ENCODE peak calls at places on chromosomes 3 and 15, in ten cellular contexts. O, F, W, B, Y, J, H, C, Z and I are unnamed samples.

GRCh38 chr15:41894791-41895463 is 1.1 kb upstream of the SPTBN5 start:
- DNase-seq in O (peak; percentile 20), F (peak; percentile 79), W (peak; percentile 25), B (no peak), Y (peak; percentile 60), J (peak; percentile 87), H (no peak), C (peak; percentile 63), Z (peak; percentile 97), I (peak; percentile 90)

GRCh38 chr15:52018244-52018643 is 775 bp upstream of the MAPK6 start:
- DNase-seq in O (no peak), F (no peak), W (no peak), B (no peak), Y (no peak), J (no peak), H (no peak), C (no peak), Z (no peak), I (no peak)

GRCh38 chr15:62344806-62345539 is 179.9 kb upstream of the C2CD4B start:
- DNase-seq in O (peak; percentile 50), F (peak; percentile 50), W (peak; percentile 16), B (no peak), Y (peak; percentile 35), J (peak; percentile 26), H (peak; percentile 10), C (no peak), Z (peak; percentile 31), I (no peak)

GRCh38 chr15:69599271-69599670 is 146.7 kb downstream of the RPLP1 start:
- DNase-seq in O (no peak), F (no peak), W (no peak), B (no peak), Y (no peak), J (no peak), H (no peak), C (no peak), Z (no peak), I (no peak)

GRCh38 chr3:4271834-4272233 is 31.3 kb upstream of the SETMAR start:
- DNase-seq in O (no peak), F (no peak), W (no peak), B (no peak), Y (no peak), J (no peak), H (no peak), C (peak; percentile 3), Z (no peak), I (no peak)

GRCh38 chr15:63348392-63348791 is 33.3 kb downstream of the CA12 start:
- DNase-seq in O (peak; percentile 43), F (no peak), W (no peak), B (peak; percentile 59), Y (peak; percentile 78), J (no peak), H (no peak), C (peak; percentile 52), Z (no peak), I (peak; percentile 77)

GRCh38 chr3:94862703-94863102 is 799.8 kb downstream of the NSUN3 start:
- DNase-seq in O (no peak), F (no peak), W (no peak), B (no peak), Y (no peak), J (no peak), H (no peak), C (no peak), Z (no peak), I (no peak)

GRCh38 chr3:163368168-163368567 is 1710.1 kb downstream of the SI start:
- DNase-seq in O (no peak), F (no peak), W (no peak), B (no peak), Y (no peak), J (no peak), H (no peak), C (no peak), Z (no peak), I (no peak)

GRCh38 chr3:148857321-148857720 is 7.8 kb upstream of the CPA3 start:
- DNase-seq in O (no peak), F (no peak), W (no peak), B (no peak), Y (no peak), J (no peak), H (no peak), C (no peak), Z (no peak), I (no peak)

GRCh38 chr15:83844742-83845141 is 190.8 kb downstream of the ADAMTSL3 start:
- DNase-seq in O (no peak), F (no peak), W (no peak), B (no peak), Y (no peak), J (no peak), H (no peak), C (no peak), Z (no peak), I (no peak)

GRCh38 chr3:133733226-133733625 is 13.0 kb upstream of the TF start:
- DNase-seq in O (no peak), F (no peak), W (no peak), B (no peak), Y (no peak), J (no peak), H (no peak), C (no peak), Z (no peak), I (no peak)

GRCh38 chr3:111803123-111803593 is 55.9 kb upstream of the PHLDB2 start:
- DNase-seq in O (no peak), F (no peak), W (no peak), B (no peak), Y (peak; percentile 44), J (no peak), H (no peak), C (peak; percentile 94), Z (no peak), I (no peak)

GRCh38 chr15:60340207-60340921 is 57.4 kb downstream of the ANXA2 start:
- DNase-seq in O (no peak), F (no peak), W (no peak), B (no peak), Y (no peak), J (no peak), H (no peak), C (no peak), Z (no peak), I (no peak)

GRCh38 chr15:100778831-100779288 is 100.8 kb upstream of the ALDH1A3 start:
- DNase-seq in O (no peak), F (no peak), W (no peak), B (no peak), Y (peak; percentile 17), J (no peak), H (no peak), C (no peak), Z (no peak), I (no peak)

GRCh38 chr3:126179825-126180476 is 435 bp downstream of the ALDH1L1 start:
- DNase-seq in O (no peak), F (no peak), W (no peak), B (peak; percentile 16), Y (peak; percentile 36), J (no peak), H (no peak), C (no peak), Z (no peak), I (peak; percentile 73)

GRCh38 chr3:194030372-194030771 is 105.6 kb upstream of the HES1 start:
- DNase-seq in O (no peak), F (no peak), W (no peak), B (no peak), Y (no peak), J (no peak), H (no peak), C (no peak), Z (no peak), I (no peak)

GRCh38 chr3:32147935-32148334 is 41.5 kb downstream of the GPD1L start:
- DNase-seq in O (no peak), F (no peak), W (no peak), B (no peak), Y (no peak), J (no peak), H (no peak), C (no peak), Z (no peak), I (no peak)

GRCh38 chr15:69979269-69979668 is 118.4 kb downstream of the TLE3 start:
- DNase-seq in O (no peak), F (no peak), W (no peak), B (no peak), Y (no peak), J (no peak), H (no peak), C (no peak), Z (no peak), I (no peak)

GRCh38 chr3:18225709-18226108 is 199.4 kb downstream of the SATB1 start:
- DNase-seq in O (no peak), F (no peak), W (no peak), B (no peak), Y (no peak), J (no peak), H (no peak), C (no peak), Z (no peak), I (no peak)

GRCh38 chr3:64930891-64931290 is 243.1 kb upstream of the ADAMTS9 start:
- DNase-seq in O (no peak), F (no peak), W (no peak), B (no peak), Y (no peak), J (no peak), H (no peak), C (no peak), Z (no peak), I (no peak)

GRCh38 chr3:151935451-151935850 is 62.0 kb downstream of the SUCNR1 start:
- DNase-seq in O (no peak), F (no peak), W (no peak), B (no peak), Y (no peak), J (no peak), H (no peak), C (no peak), Z (no peak), I (no peak)

GRCh38 chr15:27479232-27480140 is 508.5 kb downstream of the GABRG3 start:
- DNase-seq in O (no peak), F (no peak), W (no peak), B (no peak), Y (no peak), J (no peak), H (no peak), C (no peak), Z (no peak), I (no peak)

GRCh38 chr15:32119286-32119685 is 89.0 kb downstream of the CHRNA7 start:
- DNase-seq in O (no peak), F (no peak), W (no peak), B (no peak), Y (no peak), J (no peak), H (no peak), C (no peak), Z (no peak), I (no peak)

GRCh38 chr3:151171145-151171544 is 31.9 kb downstream of the GPR171 start:
- DNase-seq in O (no peak), F (peak; percentile 31), W (no peak), B (no peak), Y (peak; percentile 46), J (no peak), H (no peak), C (no peak), Z (peak; percentile 37), I (no peak)

GRCh38 chr3:127452321-127452821 is 138.2 kb downstream of the TPRA1 start:
- DNase-seq in O (no peak), F (no peak), W (no peak), B (peak; percentile 19), Y (no peak), J (no peak), H (no peak), C (no peak), Z (no peak), I (no peak)

GRCh38 chr15:97521894-97522293 is 438.6 kb upstream of the ARRDC4 start:
- DNase-seq in O (peak; percentile 48), F (no peak), W (no peak), B (peak; percentile 26), Y (no peak), J (no peak), H (no peak), C (no peak), Z (no peak), I (peak; percentile 56)

GRCh38 chr3:5304789-5305680 is 117.5 kb downstream of the EDEM1 start:
- DNase-seq in O (no peak), F (peak; percentile 18), W (peak; percentile 3), B (peak; percentile 32), Y (peak; percentile 33), J (no peak), H (no peak), C (no peak), Z (no peak), I (no peak)